ENCODE peak calls at places on chromosomes 13 and 19, in four cellular contexts. One of them, this sample, is unnamed.

GRCh38 chr19:44891016-44891882 is at the start of gene TOMM40:
- DNase-seq in HepG2: peak
- DNase-seq in K562: no peak
- DNase-seq in SK-N-SH: peak
- DNase-seq in this sample: no peak

GRCh38 chr13:25840261-25840660 is 211.6 kb downstream of the SHISA2 start:
- DNase-seq in K562: no peak
- DNase-seq in HepG2: no peak
- DNase-seq in SK-N-SH: no peak
- DNase-seq in this sample: no peak

GRCh38 chr13:106418556-106418955 is 116.9 kb downstream of the EFNB2 start:
- DNase-seq in SK-N-SH: peak
- DNase-seq in K562: no peak
- DNase-seq in HepG2: no peak
- DNase-seq in this sample: no peak

GRCh38 chr19:3482507-3483225 is 575 bp downstream of the SMIM44 start:
- DNase-seq in SK-N-SH: peak
- DNase-seq in HepG2: no peak
- DNase-seq in K562: no peak
- DNase-seq in this sample: no peak

GRCh38 chr19:607301-608154 is 17.8 kb downstream of the HCN2 start:
- DNase-seq in HepG2: no peak
- DNase-seq in SK-N-SH: no peak
- DNase-seq in K562: no peak
- DNase-seq in this sample: no peak

GRCh38 chr13:84362777-84363176 is 480.5 kb upstream of the SLITRK1 start:
- DNase-seq in K562: no peak
- DNase-seq in SK-N-SH: no peak
- DNase-seq in HepG2: no peak
- DNase-seq in this sample: no peak

GRCh38 chr13:41608111-41608510 is 150.8 kb downstream of the RGCC start:
- DNase-seq in HepG2: no peak
- DNase-seq in K562: no peak
- DNase-seq in SK-N-SH: peak
- DNase-seq in this sample: no peak

GRCh38 chr19:49891393-49891792 is 5.3 kb downstream of the IL4I1 start:
- DNase-seq in K562: no peak
- DNase-seq in SK-N-SH: no peak
- DNase-seq in HepG2: no peak
- DNase-seq in this sample: no peak

GRCh38 chr13:23292596-23292995 is 111.8 kb downstream of the SGCG start:
- DNase-seq in HepG2: no peak
- DNase-seq in SK-N-SH: no peak
- DNase-seq in K562: no peak
- DNase-seq in this sample: no peak

GRCh38 chr19:8352134-8352827 is 9.2 kb upstream of the KANK3 start:
- DNase-seq in HepG2: no peak
- DNase-seq in K562: no peak
- DNase-seq in SK-N-SH: no peak
- DNase-seq in this sample: no peak

GRCh38 chr19:46000497-46001246 is 5.4 kb downstream of the CCDC61 start:
- DNase-seq in K562: peak
- DNase-seq in HepG2: no peak
- DNase-seq in SK-N-SH: peak
- DNase-seq in this sample: no peak

GRCh38 chr19:40741527-40742390 is 8.5 kb downstream of the ACTMAP start:
- DNase-seq in K562: peak
- DNase-seq in HepG2: no peak
- DNase-seq in SK-N-SH: no peak
- DNase-seq in this sample: no peak

GRCh38 chr19:37999309-38000213 is 92.6 kb downstream of the SIPA1L3 start:
- DNase-seq in SK-N-SH: no peak
- DNase-seq in K562: no peak
- DNase-seq in HepG2: no peak
- DNase-seq in this sample: peak

GRCh38 chr13:29254971-29255370 is 340.5 kb downstream of the SLC7A1 start:
- DNase-seq in K562: no peak
- DNase-seq in SK-N-SH: no peak
- DNase-seq in HepG2: no peak
- DNase-seq in this sample: no peak

GRCh38 chr13:26867451-26868067 is 107.0 kb upstream of the GPR12 start:
- DNase-seq in HepG2: no peak
- DNase-seq in K562: peak
- DNase-seq in SK-N-SH: no peak
- DNase-seq in this sample: no peak

GRCh38 chr19:54364775-54365257 is at the start of gene LAIR1:
- DNase-seq in SK-N-SH: no peak
- DNase-seq in HepG2: no peak
- DNase-seq in K562: no peak
- DNase-seq in this sample: no peak

GRCh38 chr13:109818136-109818535 is 31.8 kb upstream of the IRS2 start:
- DNase-seq in K562: no peak
- DNase-seq in SK-N-SH: no peak
- DNase-seq in HepG2: no peak
- DNase-seq in this sample: no peak

GRCh38 chr13:46124967-46125933 is 20.4 kb upstream of the CPB2 start:
- DNase-seq in SK-N-SH: no peak
- DNase-seq in K562: peak
- DNase-seq in HepG2: no peak
- DNase-seq in this sample: no peak

GRCh38 chr19:56155124-56155687 is 14.1 kb downstream of the ZNF444 start:
- DNase-seq in SK-N-SH: peak
- DNase-seq in K562: peak
- DNase-seq in HepG2: no peak
- DNase-seq in this sample: no peak

GRCh38 chr13:26983533-26984315 is 187.9 kb downstream of the USP12 start:
- DNase-seq in SK-N-SH: no peak
- DNase-seq in K562: no peak
- DNase-seq in HepG2: no peak
- DNase-seq in this sample: no peak

GRCh38 chr13:50277127-50277526 is 261.9 kb downstream of the KCNRG start:
- DNase-seq in K562: peak
- DNase-seq in HepG2: no peak
- DNase-seq in SK-N-SH: no peak
- DNase-seq in this sample: no peak

GRCh38 chr13:50277906-50278305 is 262.7 kb downstream of the KCNRG start:
- DNase-seq in HepG2: no peak
- DNase-seq in SK-N-SH: no peak
- DNase-seq in K562: no peak
- DNase-seq in this sample: no peak

GRCh38 chr13:50276550-50276949 is 261.3 kb downstream of the KCNRG start:
- DNase-seq in SK-N-SH: no peak
- DNase-seq in K562: no peak
- DNase-seq in HepG2: no peak
- DNase-seq in this sample: no peak

GRCh38 chr13:50274181-50274580 is 258.9 kb downstream of the KCNRG start:
- DNase-seq in SK-N-SH: no peak
- DNase-seq in HepG2: no peak
- DNase-seq in K562: no peak
- DNase-seq in this sample: no peak

GRCh38 chr13:50275392-50276063 is 260.3 kb downstream of the KCNRG start:
- DNase-seq in SK-N-SH: no peak
- DNase-seq in HepG2: peak
- DNase-seq in K562: no peak
- DNase-seq in this sample: no peak
- TF ChIP-seq ELF1 in SK-N-SH: no peak
- TF ChIP-seq ELF1 in HepG2: no peak
- TF ChIP-seq ELF1 in K562: no peak
- TF ChIP-seq ELF1 in this sample: no peak

DNA sequence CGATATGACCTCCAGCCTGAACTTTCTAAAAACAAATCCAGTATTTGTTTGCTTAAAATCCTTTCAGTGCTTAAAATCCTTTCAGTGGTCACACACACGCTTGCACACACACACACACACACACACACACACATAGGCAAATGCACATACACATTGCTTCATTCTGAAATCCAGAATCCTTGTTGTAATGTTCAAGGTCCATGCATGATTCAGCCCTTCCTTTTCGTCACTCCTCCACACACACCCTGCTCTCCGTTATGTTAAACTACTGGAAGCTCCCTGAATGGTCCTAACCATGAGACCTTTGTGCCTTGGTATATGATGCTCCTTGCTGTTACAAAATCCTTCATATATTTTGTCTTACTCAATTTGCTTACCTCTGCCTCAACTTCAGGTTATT is 44.9 kb downstream of the SERTM1 start:
- DNase-seq in K562: no peak
- DNase-seq in SK-N-SH: no peak
- DNase-seq in HepG2: peak
- DNase-seq in this sample: no peak
- TF ChIP-seq ELF1 in K562: no peak
- TF ChIP-seq ELF1 in SK-N-SH: no peak
- TF ChIP-seq ELF1 in HepG2: no peak
- TF ChIP-seq ELF1 in this sample: no peak

GRCh38 chr19:16899566-16900075 is 10.8 kb downstream of the F2RL3 start:
- DNase-seq in HepG2: peak
- DNase-seq in SK-N-SH: peak
- DNase-seq in K562: peak
- DNase-seq in this sample: peak
- TF ChIP-seq ELF1 in HepG2: no peak
- TF ChIP-seq ELF1 in SK-N-SH: no peak
- TF ChIP-seq ELF1 in K562: no peak
- TF ChIP-seq ELF1 in this sample: no peak

GRCh38 chr13:39013462-39013861 is 22.8 kb upstream of the STOML3 start:
- DNase-seq in HepG2: no peak
- DNase-seq in K562: no peak
- DNase-seq in SK-N-SH: no peak
- DNase-seq in this sample: no peak

GRCh38 chr13:39016789-39017188 is 21.1 kb downstream of the PROSER1 start:
- DNase-seq in SK-N-SH: peak
- DNase-seq in K562: peak
- DNase-seq in HepG2: peak
- DNase-seq in this sample: peak

GRCh38 chr13:39016087-39016486 is 21.8 kb downstream of the PROSER1 start:
- DNase-seq in HepG2: no peak
- DNase-seq in SK-N-SH: no peak
- DNase-seq in K562: no peak
- DNase-seq in this sample: no peak

GRCh38 chr13:39012608-39013007 is 22.0 kb upstream of the STOML3 start:
- DNase-seq in K562: no peak
- DNase-seq in SK-N-SH: peak
- DNase-seq in HepG2: no peak
- DNase-seq in this sample: no peak
- TF ChIP-seq ELF1 in K562: no peak
- TF ChIP-seq ELF1 in SK-N-SH: no peak
- TF ChIP-seq ELF1 in HepG2: no peak
- TF ChIP-seq ELF1 in this sample: no peak

DNA sequence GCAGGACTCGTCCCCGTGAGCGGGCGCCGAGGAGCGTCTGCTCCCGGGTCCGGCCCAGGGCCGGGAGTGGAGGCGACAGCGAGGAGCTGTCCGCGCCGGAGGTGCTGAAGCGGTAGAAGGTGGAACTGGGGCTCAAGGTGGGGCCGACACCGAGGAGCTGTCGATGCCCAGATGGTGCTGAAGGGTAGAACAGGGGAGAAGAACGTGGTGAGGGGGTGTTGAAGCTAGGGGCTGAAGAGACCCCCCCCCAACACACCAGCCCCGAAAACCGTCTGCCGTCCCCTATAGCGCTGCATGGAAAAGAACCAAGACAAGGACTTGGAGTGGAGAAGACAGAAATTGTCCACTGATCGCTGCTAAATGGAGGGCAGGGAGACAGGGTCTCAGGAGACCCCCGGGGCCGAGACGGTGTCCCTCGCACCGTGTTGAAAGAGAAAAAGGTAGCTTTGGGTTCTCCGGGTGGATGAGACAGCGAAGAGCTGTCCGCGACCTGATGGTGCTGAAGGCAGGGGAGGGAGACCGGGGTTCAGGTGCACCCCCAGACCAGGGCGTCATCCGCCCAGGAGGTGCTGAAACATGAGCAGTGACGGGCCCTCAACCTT is 7.1 kb upstream of the PDE4C start:
- DNase-seq in SK-N-SH: peak
- DNase-seq in HepG2: peak
- DNase-seq in K562: peak
- DNase-seq in this sample: no peak
- TF ChIP-seq ELF1 in SK-N-SH: no peak
- TF ChIP-seq ELF1 in HepG2: no peak
- TF ChIP-seq ELF1 in K562: no peak
- TF ChIP-seq ELF1 in this sample: no peak

DNA sequence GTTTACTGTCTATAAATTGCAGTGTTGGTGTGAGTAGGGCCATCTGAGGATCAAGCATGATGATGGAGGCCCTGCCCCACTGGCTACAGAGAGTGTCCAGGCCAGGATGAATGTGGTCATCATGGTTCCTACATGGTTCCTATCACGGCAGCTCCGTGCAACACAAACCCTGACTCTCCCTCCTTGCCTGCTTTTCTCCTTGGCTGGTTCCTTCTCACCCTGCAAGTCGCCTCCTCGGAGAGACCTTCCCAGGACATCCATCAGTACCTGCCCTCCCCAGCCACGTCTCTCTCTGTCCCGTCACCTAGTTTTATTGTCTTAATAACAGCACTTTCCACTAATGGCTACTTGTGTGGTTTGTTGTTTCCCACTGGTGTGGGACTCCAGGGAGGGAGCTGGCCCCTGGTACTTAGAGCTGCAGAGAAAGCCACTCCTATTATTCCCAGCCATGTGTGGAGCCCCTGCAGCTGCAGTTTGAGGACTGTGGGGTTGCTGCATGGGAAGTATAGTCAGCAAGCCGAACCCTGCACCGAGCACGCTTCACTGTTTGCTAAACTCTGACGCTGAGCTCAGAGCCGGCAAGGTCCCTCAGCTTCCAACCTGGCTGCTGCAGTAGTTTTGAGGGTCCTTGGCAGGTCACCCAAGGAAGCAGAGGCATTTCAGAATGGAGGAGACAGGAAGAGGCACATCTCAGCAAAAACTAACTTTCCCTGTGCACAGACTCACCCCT is 146.4 kb upstream of the VSTM2B start:
- DNase-seq in SK-N-SH: no peak
- DNase-seq in HepG2: no peak
- DNase-seq in K562: no peak
- DNase-seq in this sample: no peak
- TF ChIP-seq ELF1 in SK-N-SH: no peak
- TF ChIP-seq ELF1 in HepG2: no peak
- TF ChIP-seq ELF1 in K562: no peak
- TF ChIP-seq ELF1 in this sample: no peak

This sample was measured in HCT116.